ENCODE peak calls at places on chromosomes 16 and 17, in nine cellular contexts. I, Q, Y, M, G, C, D, A and V are unnamed samples. For H3K9me3 and H3K27me3, the result is how much of the 10 kb centered on the place peaks cover.

GRCh38 chr17:58120195-58120822 is 27.9 kb upstream of the OR4D1 start:
- DNase-seq in C (peak), Q (no peak), G (no peak), Y (no peak), M (peak), I (no peak), D (no peak), A (peak), V (no peak)

GRCh38 chr17:78967782-78968362 is 11.9 kb downstream of the LGALS3BP start:
- DNase-seq in A (no peak), C (no peak), I (no peak), M (no peak), Q (no peak), G (no peak), D (no peak), Y (no peak), V (no peak)

GRCh38 chr17:5078106-5079028 is at the start of gene ZFP3:
- DNase-seq in D (peak), C (peak), M (peak), G (peak), Q (peak), Y (peak), I (peak), A (peak), V (peak)

GRCh38 chr17:12402963-12403622 is 262.6 kb upstream of the MYOCD start:
- DNase-seq in Y (no peak), G (no peak), A (no peak), I (no peak), C (no peak), D (no peak), M (peak), Q (no peak), V (no peak)

GRCh38 chr17:67605259-67605912 is 112.3 kb upstream of the NOL11 start:
- DNase-seq in M (no peak), Y (peak), I (no peak), C (no peak), D (no peak), G (peak), Q (peak), A (peak), V (no peak)

GRCh38 chr17:39208893-39209292 is 8.8 kb downstream of the RPL19 start:
- DNase-seq in Q (no peak), C (no peak), G (no peak), Y (no peak), D (no peak), A (peak), I (peak), M (no peak), V (no peak)

GRCh38 chr17:2400474-2400866 is 390 bp downstream of the MNT start:
- DNase-seq in M (no peak), Q (no peak), G (no peak), A (peak), I (peak), D (no peak), Y (peak), C (peak), V (no peak)

GRCh38 chr16:14223632-14224031 is 152.5 kb downstream of the MRTFB start:
- DNase-seq in Q (no peak), M (no peak), G (no peak), I (no peak), D (no peak), Y (no peak), C (no peak), A (no peak), V (no peak)

GRCh38 chr16:22077700-22078313 is 14.5 kb upstream of the VWA3A start:
- DNase-seq in Y (peak), C (peak), M (peak), A (peak), Q (peak), I (no peak), D (no peak), G (peak), V (peak)

GRCh38 chr17:39665642-39666221 is 583 bp downstream of the TCAP start:
- DNase-seq in Q (no peak), M (no peak), G (no peak), Y (no peak), I (no peak), C (no peak), D (no peak), A (no peak), V (no peak)

GRCh38 chr16:81632392-81633146 is 146.5 kb upstream of the PLCG2 start:
- DNase-seq in M (no peak), Q (no peak), G (no peak), Y (peak), D (no peak), A (peak), C (peak), I (peak), V (no peak)

GRCh38 chr17:42288078-42288984 is at the start of gene STAT5A:
- DNase-seq in A (peak), Q (peak), M (peak), D (no peak), C (peak), I (peak), G (peak), Y (peak), V (peak)

GRCh38 chr17:7356072-7356549 is 1.2 kb downstream of the TMEM95 start:
- DNase-seq in G (peak), C (peak), Q (peak), I (peak), M (no peak), A (peak), Y (peak), D (no peak), V (peak)

GRCh38 chr16:85372627-85373372 is 240.3 kb upstream of the GSE1 start:
- DNase-seq in Y (peak), C (no peak), M (no peak), D (no peak), G (no peak), Q (peak), I (no peak), A (peak), V (no peak)

GRCh38 chr17:80082403-80083135 is 18.8 kb upstream of the GAA start:
- DNase-seq in C (peak), Y (no peak), Q (peak), G (peak), I (no peak), M (peak), A (peak), D (no peak), V (peak)

GRCh38 chr17:51258756-51259573 is 884 bp downstream of the MBTD1 start:
- DNase-seq in C (no peak), M (no peak), Q (no peak), Y (peak), D (no peak), A (peak), G (peak), I (no peak), V (no peak)

GRCh38 chr16:76653390-76654026 is 376.3 kb downstream of the CNTNAP4 start:
- DNase-seq in A (peak), I (no peak), G (no peak), Y (no peak), C (no peak), M (peak), D (peak), Q (no peak), V (no peak)

GRCh38 chr17:55612691-55613141 is 101.5 kb upstream of the SMIM36 start:
- DNase-seq in C (no peak), G (no peak), M (no peak), I (no peak), Q (no peak), A (no peak), D (no peak), Y (no peak), V (no peak)

GRCh38 chr16:12028220-12028619 is 51.7 kb downstream of the SNX29 start:
- DNase-seq in C (no peak), Q (no peak), D (no peak), A (no peak), G (no peak), Y (no peak), M (no peak), I (no peak), V (no peak)

GRCh38 chr17:44940321-44940720 is 7.3 kb downstream of the KIF18B start:
- DNase-seq in A (peak), Q (no peak), I (no peak), D (no peak), Y (no peak), M (no peak), G (no peak), C (no peak), V (no peak)

GRCh38 chr17:76008630-76009425 is 8.2 kb downstream of the CDK3 start:
- DNase-seq in D (no peak), M (no peak), C (no peak), A (no peak), I (peak), Q (no peak), G (no peak), Y (no peak), V (no peak)

GRCh38 chr17:38443356-38444026 is 15.2 kb downstream of the ARHGAP23 start:
- DNase-seq in G (no peak), Q (no peak), C (no peak), D (peak), Y (no peak), M (no peak), I (peak), A (no peak), V (no peak)

GRCh38 chr16:58435779-58436178 is 43.5 kb downstream of the GINS3 start:
- DNase-seq in D (no peak), C (no peak), Q (no peak), A (no peak), G (no peak), I (no peak), M (no peak), Y (no peak), V (no peak)

GRCh38 chr17:27920569-27920968 is 27.4 kb upstream of the LYRM9 start:
- DNase-seq in G (no peak), Y (no peak), A (no peak), I (no peak), D (no peak), M (no peak), C (no peak), Q (no peak), V (no peak)

GRCh38 chr16:1535391-1536291 is 2.2 kb downstream of the TMEM204 start:
- DNase-seq in D (no peak), I (no peak), C (no peak), Y (no peak), G (no peak), A (no peak), Q (no peak), M (no peak), V (no peak)

GRCh38 chr17:45129426-45129939 is 2.8 kb downstream of the PLCD3 start:
- DNase-seq in G (no peak), C (no peak), D (no peak), M (no peak), A (peak), I (no peak), Y (no peak), Q (no peak), V (no peak)

GRCh38 chr16:88289549-88290344 is 93.0 kb upstream of the ZNF469 start:
- DNase-seq in A (no peak), I (no peak), D (no peak), G (no peak), Y (no peak), M (no peak), C (no peak), Q (no peak), V (no peak)
- H3K9me3 ChIP-seq in A (under half), I (under half), D (under half), G (under half), Y (under half), M (under half), C (under half), Q (under half), V (under half)

GRCh38 chr17:77610980-77611641 is 347.4 kb upstream of the TNRC6C start:
- DNase-seq in A (no peak), D (no peak), C (no peak), Y (peak), G (no peak), Q (no peak), M (no peak), I (no peak), V (no peak)

GRCh38 chr17:77608431-77608830 is 350.1 kb upstream of the TNRC6C start:
- DNase-seq in Y (peak), A (no peak), G (no peak), D (no peak), Q (no peak), M (no peak), C (no peak), I (no peak), V (no peak)

GRCh38 chr17:77609553-77610517 is 348.7 kb upstream of the TNRC6C start:
- DNase-seq in I (no peak), Q (no peak), D (peak), A (peak), Y (peak), G (peak), C (peak), M (no peak), V (no peak)

GRCh38 chr17:77611791-77612466 is 346.6 kb upstream of the TNRC6C start:
- DNase-seq in A (no peak), C (no peak), I (no peak), D (no peak), G (no peak), Q (no peak), Y (peak), M (no peak), V (no peak)

DNA sequence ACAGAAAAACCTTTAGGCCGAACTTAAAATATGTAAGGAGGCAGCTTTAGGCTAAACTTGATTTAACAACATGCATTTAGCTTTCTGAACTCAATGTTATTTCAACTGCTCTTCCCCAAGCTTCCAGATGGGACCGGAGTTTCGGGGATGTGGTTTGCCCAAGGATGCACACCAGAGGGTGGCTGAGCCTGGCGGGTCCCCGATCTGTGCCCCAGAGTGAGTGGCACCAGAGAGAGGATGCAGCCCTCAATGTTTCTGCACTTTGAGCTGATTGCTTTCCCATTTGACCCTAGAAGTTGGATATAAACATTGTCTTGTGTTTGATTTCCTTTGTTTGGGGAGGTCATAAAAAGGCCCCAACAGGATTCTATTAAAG is 348.0 kb upstream of the TNRC6C start:
- DNase-seq in D (no peak), Y (peak), C (no peak), Q (no peak), A (no peak), M (no peak), G (no peak), I (no peak), V (no peak)
- H3K27ac ChIP-seq in D (no peak), Y (no peak), C (peak), Q (no peak), A (no peak), M (no peak), G (peak), I (no peak), V (no peak)

GRCh38 chr16:79593754-79594153 is 6.8 kb downstream of the MAF start:
- DNase-seq in Q (peak), I (no peak), A (no peak), D (no peak), C (no peak), M (no peak), G (no peak), Y (no peak), V (no peak)
- H3K27me3 ChIP-seq in Q (under half), I (under half), A (under half), D (under half), C (under half), M (under half), G (under half), Y (under half), V (under half)

GRCh38 chr17:83194189-83194565 is 114.8 kb downstream of the METRNL start:
- DNase-seq in C (no peak), Q (no peak), Y (peak), A (peak), D (no peak), I (peak), G (peak), M (no peak), V (peak)
- H3K9me3 ChIP-seq in C (under half), Q (under half), Y (under half), A (under half), D (under half), I (under half), G (under half), M (under half), V (under half)

GRCh38 chr16:56201030-56201429 is 9.7 kb downstream of the GNAO1 start:
- DNase-seq in I (no peak), Y (no peak), C (no peak), M (no peak), D (no peak), Q (no peak), G (no peak), A (no peak), V (no peak)
- H3K27ac ChIP-seq in I (no peak), Y (no peak), C (no peak), M (no peak), D (no peak), Q (peak), G (no peak), A (no peak), V (no peak)

GRCh38 chr17:50112694-50113093 is 17.3 kb downstream of the SAMD14 start:
- DNase-seq in C (no peak), Q (no peak), M (no peak), A (no peak), I (no peak), D (no peak), Y (no peak), G (no peak), V (no peak)

GRCh38 chr17:50115744-50116143 is 14.2 kb downstream of the SAMD14 start:
- DNase-seq in D (no peak), M (no peak), C (no peak), I (no peak), G (no peak), A (no peak), Y (no peak), Q (peak), V (no peak)

GRCh38 chr17:50114849-50115357 is 15.1 kb downstream of the SAMD14 start:
- DNase-seq in A (peak), D (no peak), Q (no peak), M (no peak), I (no peak), Y (no peak), G (no peak), C (no peak), V (no peak)

GRCh38 chr17:50113624-50114320 is 16.2 kb downstream of the SAMD14 start:
- DNase-seq in C (no peak), G (peak), M (no peak), I (no peak), Y (no peak), Q (no peak), A (no peak), D (no peak), V (no peak)

GRCh38 chr17:50114401-50114800 is 15.6 kb downstream of the SAMD14 start:
- DNase-seq in I (no peak), A (no peak), C (no peak), Q (no peak), Y (no peak), M (no peak), D (no peak), G (no peak), V (no peak)
- H3K27me3 ChIP-seq in I (under half), A (under half), C (under half), Q (under half), Y (under half), M (under half), D (under half), G (under half), V (under half)

GRCh38 chr17:22251493-22251892 is 559.2 kb downstream of the KCNJ18 start:
- DNase-seq in C (no peak), I (no peak), Y (no peak), D (no peak), M (no peak), A (no peak), Q (no peak), G (no peak), V (no peak)
- H3K9me3 ChIP-seq in C (under half), I (under half), Y (under half), D (under half), M (under half), A (under half), Q (under half), G (under half), V (under half)

DNA sequence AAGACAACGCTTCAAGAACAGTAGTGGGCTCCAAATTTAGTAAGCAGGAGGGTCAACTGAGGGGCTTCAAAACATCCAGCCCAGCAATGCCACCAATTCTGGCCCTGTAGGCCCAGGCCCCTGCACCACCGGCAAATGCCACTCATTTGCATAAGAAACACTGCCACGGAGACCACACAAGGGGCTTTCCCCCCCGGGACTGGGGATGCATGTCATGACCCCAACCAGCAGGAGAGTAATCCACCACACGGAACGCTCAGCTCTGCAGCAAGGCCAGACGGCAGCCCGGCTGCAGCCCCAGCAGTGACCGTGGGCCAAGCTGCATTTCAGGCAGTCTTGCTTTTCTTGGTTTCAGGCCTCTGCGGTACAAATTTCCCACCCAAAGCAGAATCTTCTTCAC is 14.1 kb downstream of the TMEM11 start:
- DNase-seq in G (no peak), Q (no peak), Y (no peak), D (no peak), M (no peak), I (no peak), C (no peak), A (no peak), V (no peak)
- H3K27ac ChIP-seq in G (no peak), Q (no peak), Y (no peak), D (no peak), M (no peak), I (no peak), C (no peak), A (no peak), V (no peak)

GRCh38 chr16:55294947-55295346 is 29.1 kb upstream of the IRX6 start:
- DNase-seq in G (no peak), M (no peak), Y (no peak), I (no peak), A (no peak), Q (no peak), C (no peak), D (no peak), V (no peak)
- H3K27me3 ChIP-seq in G (under half), M (under half), Y (under half), I (under half), A (under half), Q (under half), C (under half), D (under half), V (under half)